ENCODE peak calls at places on chromosomes 6 and 20, in five cellular contexts. E, S, C, K and R are unnamed samples.

GRCh38 chr6:13992417-13993055 is 67.8 kb downstream of the RNF182 start:
- DNase-seq in S (peak; percentile 47), K (no peak), E (no peak), C (no peak), R (no peak)

GRCh38 chr6:98310408-98310807 is 524.0 kb upstream of the POU3F2 start:
- DNase-seq in E (no peak), C (no peak), K (no peak), S (no peak), R (no peak)

GRCh38 chr6:128069180-128069579 is 168.3 kb upstream of the THEMIS start:
- DNase-seq in K (no peak), C (no peak), S (no peak), E (no peak), R (no peak)

GRCh38 chr6:25503686-25504085 is 148.3 kb upstream of the SCGN start:
- DNase-seq in K (no peak), C (no peak), E (no peak), S (no peak), R (no peak)

GRCh38 chr20:46122071-46122470 is 4.0 kb downstream of the CD40 start:
- DNase-seq in S (peak; percentile 43), K (no peak), E (no peak), C (no peak), R (no peak)

GRCh38 chr20:1870792-1871550 is 24.2 kb upstream of the SIRPA start:
- DNase-seq in K (no peak), E (no peak), S (no peak), C (peak; percentile 72), R (peak; percentile 94)

GRCh38 chr6:75201901-75202672 is 3.8 kb downstream of the COL12A1 start:
- DNase-seq in E (peak; percentile 77), C (no peak), K (peak; percentile 11), S (no peak), R (no peak)

GRCh38 chr6:1388927-1389790 is at the start of gene FOXF2:
- DNase-seq in K (no peak), S (no peak), E (peak; percentile 83), C (no peak), R (no peak)

GRCh38 chr20:11451793-11452291 is 465.9 kb upstream of the BTBD3 start:
- DNase-seq in S (no peak), E (peak; percentile 41), C (no peak), K (no peak), R (no peak)

GRCh38 chr6:135002229-135002844 is 52.3 kb downstream of the HBS1L start:
- DNase-seq in C (peak; percentile 38), E (peak; percentile 40), K (peak; percentile 22), S (no peak), R (peak; percentile 72)

GRCh38 chr20:63874254-63874653 is 9.2 kb downstream of the TPD52L2 start:
- DNase-seq in K (no peak), C (no peak), S (no peak), E (no peak), R (no peak)

GRCh38 chr6:34075906-34076305 is 70.0 kb downstream of the GRM4 start:
- DNase-seq in E (no peak), S (no peak), K (no peak), C (no peak), R (no peak)
- H3K4me1 ChIP-seq in E (peaks cover 4% of the 10 kb centered on the region), S (no peaks in the 10 kb centered on the region), K (no peaks in the 10 kb centered on the region), C (no peaks in the 10 kb centered on the region), R (no peaks in the 10 kb centered on the region)

DNA sequence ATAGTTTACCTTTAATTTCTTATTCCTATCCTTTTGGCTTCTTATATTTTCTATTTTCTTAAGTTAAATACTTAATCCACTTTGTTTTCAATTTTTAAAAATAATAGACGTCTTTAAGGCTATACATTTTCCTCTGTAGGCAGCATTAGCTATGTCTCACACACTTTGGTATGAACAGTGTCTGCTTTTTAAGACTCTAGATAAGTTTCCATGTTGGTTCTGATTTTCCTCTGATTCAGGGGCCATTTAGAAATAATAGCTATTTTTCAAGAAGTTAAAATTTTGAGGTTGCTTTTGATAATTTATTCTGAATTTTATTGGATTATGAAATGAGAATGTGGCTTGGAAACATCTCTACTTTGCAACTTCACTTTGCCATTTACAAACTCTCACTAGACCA is 54.3 kb upstream of the PTGIS start:
- DNase-seq in K (no peak), C (no peak), E (no peak), S (no peak), R (no peak)
- H3K9me2 ChIP-seq in K (no peaks in the 10 kb centered on the region), C (no peaks in the 10 kb centered on the region), E (peaks cover 10% of the 10 kb centered on the region), S (no peaks in the 10 kb centered on the region), R (no peaks in the 10 kb centered on the region)

DNA sequence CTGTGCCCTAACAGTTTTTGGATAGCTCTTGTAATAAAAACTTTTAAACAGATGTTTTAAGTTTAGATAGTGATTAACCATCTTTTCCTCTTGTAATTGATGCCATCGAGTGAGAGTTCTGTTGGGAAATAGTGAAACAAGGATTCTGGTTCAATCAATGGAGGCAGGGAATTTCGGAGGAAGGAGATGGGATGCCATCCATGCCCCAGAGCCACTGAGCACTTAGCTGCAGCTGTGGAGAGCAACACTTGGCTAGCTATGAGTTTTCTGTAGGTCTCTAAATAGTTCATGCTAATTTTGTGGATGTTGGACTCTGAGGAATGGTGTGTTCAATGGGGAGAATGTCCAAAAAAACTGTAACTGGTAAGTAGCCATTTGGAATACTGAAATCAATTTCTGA is 16.7 kb downstream of the CBFA2T2 start:
- DNase-seq in E (no peak), K (no peak), S (no peak), C (no peak), R (no peak)
- H3K4me1 ChIP-seq in E (no peaks in the 10 kb centered on the region), K (no peaks in the 10 kb centered on the region), S (no peaks in the 10 kb centered on the region), C (peaks cover 40% of the 10 kb centered on the region), R (peaks cover 37% of the 10 kb centered on the region)

GRCh38 chr6:79134699-79135474 is 56.8 kb upstream of the PHIP start:
- DNase-seq in C (no peak), K (no peak), S (no peak), E (no peak), R (peak; percentile 46)

GRCh38 chr6:79133173-79133572 is 55.1 kb upstream of the PHIP start:
- DNase-seq in C (no peak), K (no peak), E (no peak), S (no peak), R (no peak)

GRCh38 chr6:79138146-79138545 is 60.1 kb upstream of the PHIP start:
- DNase-seq in E (no peak), S (no peak), K (no peak), C (no peak), R (no peak)

GRCh38 chr6:79137671-79138070 is 59.6 kb upstream of the PHIP start:
- DNase-seq in C (no peak), E (no peak), S (no peak), K (no peak), R (no peak)

DNA sequence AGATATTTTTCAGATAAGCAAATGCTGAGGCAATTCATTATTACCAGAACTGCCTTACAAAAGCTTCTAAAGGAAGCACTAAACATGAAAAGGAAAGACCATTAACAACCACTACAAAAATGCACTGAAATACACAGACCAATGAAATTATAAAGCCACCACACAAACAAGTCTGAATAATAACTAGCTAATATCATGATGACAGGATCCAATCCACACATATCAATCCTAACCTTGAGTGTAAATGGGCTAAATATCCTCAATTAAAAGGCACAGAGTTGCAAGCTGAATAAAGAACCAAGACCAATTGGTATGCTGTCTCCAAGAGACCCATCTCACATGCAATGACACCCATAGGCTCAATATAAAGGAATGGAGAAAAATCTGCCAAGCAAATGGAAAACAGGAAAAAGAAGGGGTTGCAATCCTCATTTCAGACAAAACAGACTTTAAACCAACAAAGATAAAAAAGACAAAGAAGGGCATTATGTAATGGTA is 58.0 kb upstream of the PHIP start:
- DNase-seq in E (no peak), C (no peak), S (no peak), K (no peak), R (no peak)
- H3K9me2 ChIP-seq in E (peaks cover 9% of the 10 kb centered on the region), C (no peaks in the 10 kb centered on the region), S (no peaks in the 10 kb centered on the region), K (no peaks in the 10 kb centered on the region), R (no peaks in the 10 kb centered on the region)